ENCODE peak calls at places on chromosomes 6 and 20, in four cellular contexts. O is HCT116, E is fibroblast of lung, N is H1. M is an unnamed sample.

GRCh38 chr6:116543149-116543548 is 2.3 kb downstream of the TRAPPC3L start:
- DNase-seq in O (no peak), E (peak), N (no peak), M (no peak)

GRCh38 chr6:126888727-126889725 is 229.4 kb upstream of the RSPO3 start:
- DNase-seq in O (no peak), E (no peak), N (no peak), M (no peak)

GRCh38 chr6:145148392-145149175 is 586.7 kb downstream of the EPM2A start:
- DNase-seq in O (peak), E (peak), N (no peak), M (peak)

GRCh38 chr20:1242530-1242929 is 16.7 kb downstream of the RAD21L1 start:
- DNase-seq in O (no peak), E (peak), N (no peak), M (no peak)

GRCh38 chr6:116624036-116624805 is 7.9 kb downstream of the RSPH4A start:
- DNase-seq in O (peak), E (peak), N (no peak), M (no peak)

GRCh38 chr6:110492584-110492983 is 16.2 kb upstream of the SLC22A16 start:
- DNase-seq in O (no peak), E (peak), N (no peak), M (no peak)

GRCh38 chr6:75600694-75601265 is 900 bp upstream of the SENP6 start:
- DNase-seq in O (no peak), E (no peak), N (no peak), M (no peak)

GRCh38 chr6:105243487-105243886 is 63.7 kb upstream of the POPDC3 start:
- DNase-seq in O (no peak), E (no peak), N (no peak), M (no peak)

GRCh38 chr6:43952746-43953145 is 174.5 kb downstream of the MRPL14 start:
- DNase-seq in O (peak), E (no peak), N (peak), M (no peak)

GRCh38 chr6:166604911-166605310 is 18.4 kb upstream of the RAMACL start:
- DNase-seq in O (no peak), E (no peak), N (peak), M (no peak)

GRCh38 chr6:15297895-15298590 is 52.2 kb downstream of the JARID2 start:
- DNase-seq in O (no peak), E (no peak), N (peak), M (no peak)

GRCh38 chr6:37731888-37732287 is 34.2 kb upstream of the MDGA1 start:
- DNase-seq in O (no peak), E (no peak), N (no peak), M (no peak)

GRCh38 chr6:72363844-72364740 is 257.8 kb upstream of the KCNQ5 start:
- DNase-seq in O (no peak), E (peak), N (no peak), M (peak)

GRCh38 chr6:33248643-33248931 is 23.1 kb downstream of the VPS52 start:
- DNase-seq in O (no peak), E (peak), N (no peak), M (no peak)

GRCh38 chr6:28980797-28981390 is 24.2 kb downstream of the ZNF311 start:
- DNase-seq in O (peak), E (peak), N (peak), M (no peak)
- H3K27ac ChIP-seq in O (peak), E (peak), N (no peak), M (peak)

GRCh38 chr6:125746731-125747588 is 2.5 kb upstream of the HEY2 start:
- DNase-seq in O (no peak), E (peak), N (peak), M (no peak)
- TF ChIP-seq EZH2 in O (no peak), E (no peak), N (no peak), M (peak)

DNA sequence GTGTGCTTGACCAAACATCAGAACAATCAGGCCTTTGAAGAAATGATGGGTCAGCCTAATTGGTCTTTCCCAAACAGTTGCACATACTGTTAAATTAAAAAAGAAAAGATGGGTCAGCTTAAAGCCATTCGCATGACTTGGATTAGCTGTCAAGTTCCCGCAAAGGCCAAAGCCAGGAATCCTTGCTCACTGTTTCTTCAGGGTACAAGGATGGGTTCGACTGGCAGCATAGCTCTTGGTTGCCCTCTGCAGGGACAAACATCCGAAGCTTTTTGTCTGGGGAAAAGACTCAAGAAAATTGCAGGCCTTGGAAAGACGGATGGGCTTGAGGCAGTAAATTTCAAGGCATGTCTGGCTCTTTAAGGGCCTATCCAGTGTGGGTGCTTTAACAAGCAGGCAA is 168.0 kb downstream of the HDGFL1 start:
- DNase-seq in O (peak), E (peak), N (peak), M (no peak)
- TF ChIP-seq CTCF in O (peak), E (peak), N (peak), M (peak)

GRCh38 chr6:10407674-10408054 is 7.2 kb downstream of the TFAP2A start:
- DNase-seq in O (no peak), E (no peak), N (no peak), M (no peak)
- H3K27ac ChIP-seq in O (no peak), E (no peak), N (no peak), M (peak)

GRCh38 chr20:54170963-54171362 is 2.8 kb downstream of the CYP24A1 start:
- DNase-seq in O (no peak), E (no peak), N (no peak), M (no peak)

GRCh38 chr20:54174452-54175175 is 828 bp upstream of the CYP24A1 start:
- DNase-seq in O (no peak), E (no peak), N (peak), M (no peak)

GRCh38 chr20:54172856-54173652 is 732 bp downstream of the CYP24A1 start:
- DNase-seq in O (no peak), E (peak), N (peak), M (no peak)

GRCh38 chr20:54173653-54174451 is at the start of gene CYP24A1:
- DNase-seq in O (no peak), E (no peak), N (peak), M (no peak)

DNA sequence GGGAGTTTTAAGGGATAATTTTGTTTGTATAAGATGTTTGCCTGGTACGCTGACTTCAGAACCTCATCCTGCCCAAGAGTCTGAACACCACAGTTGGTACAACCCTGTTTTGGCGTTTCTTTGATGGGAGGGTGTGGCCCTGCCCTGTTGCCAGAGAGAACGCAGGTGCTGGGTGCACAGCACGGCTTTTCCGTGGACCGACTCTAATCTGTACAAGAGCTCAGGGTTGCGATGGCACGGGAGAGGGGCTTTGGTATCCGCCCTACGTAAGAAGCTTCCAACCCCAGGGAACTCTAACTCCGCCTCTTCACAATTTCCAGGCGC is 1.3 kb downstream of the CYP24A1 start:
- DNase-seq in O (no peak), E (no peak), N (no peak), M (no peak)
- TF ChIP-seq EZH2 in O (no peak), E (no peak), N (no peak), M (no peak)

DNA sequence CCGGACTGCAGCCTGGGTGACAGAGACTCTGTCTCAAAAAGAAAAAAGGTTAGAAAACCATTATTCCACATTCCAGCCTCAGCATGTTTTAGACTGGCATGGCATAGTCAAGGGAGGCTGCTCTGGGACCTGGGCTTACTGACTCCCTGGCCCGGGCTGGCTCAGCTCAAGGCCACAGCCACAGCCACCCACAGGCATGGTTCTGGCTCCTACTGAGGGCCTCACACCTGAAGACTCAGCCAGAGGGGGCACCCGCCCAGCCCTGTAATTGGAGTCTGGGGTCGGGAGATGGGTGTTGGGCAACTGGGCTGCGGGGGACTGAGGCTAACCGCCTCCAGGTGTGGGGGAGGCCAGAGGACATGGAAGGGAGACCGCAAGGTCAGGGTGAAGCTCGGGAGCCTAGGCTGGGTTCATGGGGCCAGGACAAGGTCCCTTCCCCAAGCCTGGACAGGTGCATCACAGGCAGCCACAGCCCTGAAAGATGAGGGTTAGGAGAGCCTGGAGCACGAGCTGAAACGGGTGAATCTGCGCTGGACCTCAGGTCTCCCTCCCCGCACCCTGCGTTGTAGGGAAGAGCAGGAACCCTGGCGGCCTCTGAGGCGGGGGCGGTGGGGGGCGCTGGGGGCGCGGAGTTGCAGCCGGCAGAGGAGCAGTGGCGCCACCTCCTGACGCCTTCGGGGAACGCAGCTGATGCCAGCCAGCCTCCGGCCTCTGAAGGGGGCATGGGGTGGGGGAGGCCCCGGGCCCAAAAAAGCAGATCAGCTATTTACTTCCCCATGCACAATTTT is 67.7 kb upstream of the SRSF6 start:
- DNase-seq in O (no peak), E (no peak), N (peak), M (no peak)
- TF ChIP-seq CTCF in O (peak), E (peak), N (peak), M (peak)

DNA sequence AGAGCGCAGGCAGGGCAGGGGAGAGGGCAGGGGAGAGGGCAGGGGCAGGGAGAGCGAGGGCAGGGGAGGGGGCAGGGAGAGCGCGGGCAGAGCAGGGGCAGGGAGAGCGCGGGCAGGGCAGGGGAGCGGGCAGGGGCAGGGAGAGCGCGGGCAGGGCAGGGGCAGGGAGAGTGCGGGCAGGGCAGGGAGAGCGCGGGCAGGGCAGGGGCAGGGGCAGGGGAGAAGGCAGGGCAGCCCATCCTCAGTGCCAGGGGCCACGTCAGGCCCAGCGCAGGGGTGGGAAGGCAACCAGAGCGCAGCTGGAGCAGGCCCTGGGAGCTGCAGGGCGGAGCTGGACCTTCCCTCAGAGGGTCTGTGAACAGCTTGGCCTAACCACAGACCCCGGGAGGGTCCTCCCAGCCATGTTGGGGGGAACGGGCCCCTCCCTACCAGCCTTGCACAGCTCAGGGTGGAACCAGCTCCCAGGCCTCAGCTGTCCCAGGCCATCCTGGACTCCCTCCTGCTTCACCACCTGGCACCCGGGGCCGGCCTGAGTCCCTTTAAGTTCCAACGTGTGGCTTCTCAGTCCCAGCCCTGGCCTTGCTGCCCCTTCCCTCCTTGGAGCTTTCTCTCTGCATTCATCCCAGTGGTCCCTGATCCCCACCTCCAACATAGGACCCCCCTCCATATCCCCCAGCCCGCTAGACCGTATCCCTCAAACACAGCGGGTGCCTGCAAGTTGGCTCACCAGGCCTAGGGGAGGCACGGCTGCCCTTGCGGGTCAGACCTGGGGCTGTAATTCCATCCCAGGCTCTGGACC is 5.5 kb upstream of the ZBTB46 start:
- DNase-seq in O (no peak), E (no peak), N (no peak), M (no peak)
- H3K27ac ChIP-seq in O (no peak), E (no peak), N (no peak), M (no peak)

DNA sequence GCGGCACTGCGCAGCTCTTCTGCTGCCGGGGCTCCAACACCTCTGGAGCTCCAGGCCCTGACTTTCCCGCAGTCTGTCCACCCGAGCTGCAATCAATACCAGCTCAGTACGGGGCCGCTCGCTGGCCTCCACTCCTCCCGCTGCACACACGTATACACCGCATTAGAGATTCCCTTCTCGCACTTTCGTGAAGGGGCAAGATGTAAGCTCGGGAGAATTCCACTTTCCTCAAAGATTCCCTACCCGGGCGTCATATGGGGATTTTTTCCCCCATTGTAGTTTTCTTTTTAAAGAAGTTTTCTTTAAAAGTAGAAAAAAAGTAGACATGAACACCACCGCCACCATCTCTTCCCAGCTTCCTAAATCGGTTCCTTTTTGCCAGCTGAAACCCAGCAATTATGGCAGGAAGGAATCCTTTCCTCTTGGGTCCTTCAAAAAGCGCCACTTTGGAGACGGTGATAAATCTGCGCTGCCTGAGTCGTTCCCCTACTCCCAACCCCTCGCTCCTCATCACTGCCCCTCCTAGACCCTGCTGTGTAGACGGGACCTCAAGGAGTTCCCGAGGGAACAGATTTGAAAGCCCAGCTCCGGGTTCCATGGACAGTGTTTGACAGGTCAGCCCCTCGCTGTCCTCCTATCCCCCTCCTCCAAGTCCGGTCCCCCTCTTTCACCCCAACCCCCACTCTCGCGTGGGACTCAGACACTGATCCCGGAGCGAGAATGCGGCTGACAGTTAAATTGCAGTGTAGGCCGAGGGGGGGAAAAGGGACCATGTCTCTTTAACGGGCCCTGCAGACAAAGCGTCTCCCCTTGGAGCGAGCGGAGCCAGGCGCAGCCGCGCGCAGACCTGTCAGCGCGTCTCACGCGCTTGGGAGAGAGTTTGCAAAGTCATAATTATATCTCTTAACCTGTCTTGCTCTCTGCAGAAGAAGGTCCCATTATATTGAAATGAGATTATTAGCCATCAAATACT is 39.5 kb downstream of the NCR2 start:
- DNase-seq in O (no peak), E (no peak), N (peak), M (no peak)
- TF ChIP-seq EZH2 in O (no peak), E (no peak), N (peak), M (peak)

GRCh38 chr6:138945354-138945753 is 42.7 kb downstream of the REPS1 start:
- DNase-seq in O (no peak), E (no peak), N (no peak), M (no peak)
- TF ChIP-seq CTCF in O (peak), E (no peak), N (peak), M (peak)

GRCh38 chr6:31578461-31579118 is 3.2 kb downstream of the TNF start:
- DNase-seq in O (no peak), E (no peak), N (no peak), M (no peak)
- H3K27ac ChIP-seq in O (no peak), E (no peak), N (no peak), M (peak)